ENCODE peak calls at places on chromosomes 1 and 21, in six cellular contexts. M is lower lobe of right lung, X is mucosa of descending colon, H is BE2C, N is PC-9, U is neural crest cell. G is an unnamed sample.

GRCh38 chr1:216665381-216665780 is 57.8 kb downstream of the ESRRG start:
- DNase-seq in M (no peak), X (no peak), H (no peak), N (no peak), U (no peak), G (no peak)

GRCh38 chr1:172955161-172955821 is 95.5 kb downstream of the TNFSF18 start:
- DNase-seq in M (no peak), X (no peak), H (no peak), N (no peak), U (no peak), G (no peak)

GRCh38 chr1:90347366-90347765 is 352.5 kb downstream of the ZNF326 start:
- DNase-seq in M (peak), X (peak), H (no peak), N (no peak), U (no peak), G (no peak)

GRCh38 chr1:6245869-6246496 is 2.0 kb downstream of the HES3 start:
- DNase-seq in M (no peak), X (peak), H (peak), N (peak), U (peak), G (no peak)

GRCh38 chr1:164576311-164577271 is 17.6 kb downstream of the PBX1 start:
- DNase-seq in M (no peak), X (no peak), H (no peak), N (no peak), U (peak), G (no peak)

GRCh38 chr1:9413143-9413876 is 120.6 kb downstream of the SPSB1 start:
- DNase-seq in M (peak), X (peak), H (no peak), N (peak), U (no peak), G (no peak)

GRCh38 chr1:165355977-165356811 is at the start of gene LMX1A:
- DNase-seq in M (peak), X (peak), H (no peak), N (no peak), U (no peak), G (no peak)

GRCh38 chr1:14820320-14821085 is 222.0 kb downstream of the KAZN start:
- DNase-seq in M (no peak), X (no peak), H (no peak), N (no peak), U (no peak), G (no peak)

GRCh38 chr1:1833916-1834325 is 55.7 kb upstream of the NADK start:
- DNase-seq in M (no peak), X (no peak), H (peak), N (no peak), U (no peak), G (no peak)

GRCh38 chr1:67451815-67452214 is 21.6 kb upstream of the SERBP1 start:
- DNase-seq in M (no peak), X (no peak), H (no peak), N (no peak), U (no peak), G (no peak)

GRCh38 chr21:34795152-34796141 is 126.7 kb downstream of the CLIC6 start:
- DNase-seq in M (no peak), X (peak), H (no peak), N (no peak), U (no peak), G (no peak)
- TF ChIP-seq CTCF in M (no peak), X (no peak), H (no peak), N (no peak), U (no peak), G (no peak)

GRCh38 chr1:163170975-163171676 is 31.6 kb downstream of the RGS5 start:
- DNase-seq in M (no peak), X (no peak), H (no peak), N (no peak), U (no peak), G (no peak)
- TF ChIP-seq CTCF in M (peak), X (no peak), H (peak), N (peak), U (peak), G (no peak)

GRCh38 chr1:230303069-230303468 is 123.1 kb downstream of the PGBD5 start:
- DNase-seq in M (no peak), X (no peak), H (no peak), N (no peak), U (no peak), G (no peak)
- TF ChIP-seq CTCF in M (no peak), X (no peak), H (peak), N (no peak), U (no peak), G (no peak)

DNA sequence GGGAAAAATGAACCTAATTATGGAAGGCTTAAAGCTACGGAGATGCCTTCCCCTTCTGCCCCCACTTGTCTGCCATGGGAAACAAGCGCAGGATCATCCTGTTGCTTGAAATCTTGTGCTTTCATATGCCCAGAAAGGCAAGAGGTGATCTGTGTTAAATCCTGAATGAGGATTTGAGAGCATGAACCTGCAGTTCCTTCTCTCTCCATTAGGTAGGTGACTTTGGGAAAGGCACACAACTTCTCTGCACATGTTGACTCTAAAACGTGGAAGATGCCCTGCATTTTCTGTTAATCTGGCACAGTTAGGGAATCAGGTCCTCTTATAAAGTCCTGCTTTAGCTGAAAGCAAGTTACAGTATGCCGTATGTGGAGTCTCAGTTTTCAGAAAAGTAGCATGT is 46.6 kb upstream of the MTR start:
- DNase-seq in M (no peak), X (no peak), H (no peak), N (no peak), U (no peak), G (no peak)
- TF ChIP-seq CTCF in M (no peak), X (no peak), H (peak), N (peak), U (peak), G (no peak)

DNA sequence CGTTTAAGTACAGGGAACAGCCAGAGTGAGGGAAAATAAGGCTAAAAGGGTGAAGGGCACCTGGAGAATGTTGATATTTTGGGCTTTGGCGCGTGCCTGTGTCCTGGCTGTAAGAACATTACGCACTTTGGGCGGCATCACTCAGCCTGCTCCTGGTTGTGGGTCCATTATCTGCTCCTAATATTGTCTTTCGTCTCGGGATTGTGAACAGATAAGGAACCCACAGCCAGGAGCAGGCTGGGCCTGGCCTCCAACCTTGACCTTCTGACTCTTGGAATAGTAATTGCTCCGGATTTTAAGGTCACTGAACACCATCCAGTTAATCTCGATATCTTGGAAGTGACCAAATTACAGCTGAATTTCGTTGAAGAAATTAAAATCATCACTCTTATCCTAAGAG is 61.9 kb downstream of the TCP10L start:
- DNase-seq in M (no peak), X (no peak), H (no peak), N (no peak), U (no peak), G (no peak)
- TF ChIP-seq CTCF in M (no peak), X (no peak), H (no peak), N (no peak), U (no peak), G (no peak)

GRCh38 chr1:212700597-212700891 is 904 bp upstream of the BATF3 start:
- DNase-seq in M (no peak), X (no peak), H (no peak), N (no peak), U (no peak), G (no peak)

GRCh38 chr1:212701910-212702309 is 2.3 kb upstream of the BATF3 start:
- DNase-seq in M (no peak), X (peak), H (no peak), N (no peak), U (no peak), G (no peak)

GRCh38 chr1:212702672-212703071 is 3.0 kb upstream of the BATF3 start:
- DNase-seq in M (no peak), X (no peak), H (no peak), N (no peak), U (no peak), G (no peak)

GRCh38 chr1:212699839-212700596 is at the start of gene BATF3:
- DNase-seq in M (peak), X (peak), H (peak), N (no peak), U (peak), G (no peak)

DNA sequence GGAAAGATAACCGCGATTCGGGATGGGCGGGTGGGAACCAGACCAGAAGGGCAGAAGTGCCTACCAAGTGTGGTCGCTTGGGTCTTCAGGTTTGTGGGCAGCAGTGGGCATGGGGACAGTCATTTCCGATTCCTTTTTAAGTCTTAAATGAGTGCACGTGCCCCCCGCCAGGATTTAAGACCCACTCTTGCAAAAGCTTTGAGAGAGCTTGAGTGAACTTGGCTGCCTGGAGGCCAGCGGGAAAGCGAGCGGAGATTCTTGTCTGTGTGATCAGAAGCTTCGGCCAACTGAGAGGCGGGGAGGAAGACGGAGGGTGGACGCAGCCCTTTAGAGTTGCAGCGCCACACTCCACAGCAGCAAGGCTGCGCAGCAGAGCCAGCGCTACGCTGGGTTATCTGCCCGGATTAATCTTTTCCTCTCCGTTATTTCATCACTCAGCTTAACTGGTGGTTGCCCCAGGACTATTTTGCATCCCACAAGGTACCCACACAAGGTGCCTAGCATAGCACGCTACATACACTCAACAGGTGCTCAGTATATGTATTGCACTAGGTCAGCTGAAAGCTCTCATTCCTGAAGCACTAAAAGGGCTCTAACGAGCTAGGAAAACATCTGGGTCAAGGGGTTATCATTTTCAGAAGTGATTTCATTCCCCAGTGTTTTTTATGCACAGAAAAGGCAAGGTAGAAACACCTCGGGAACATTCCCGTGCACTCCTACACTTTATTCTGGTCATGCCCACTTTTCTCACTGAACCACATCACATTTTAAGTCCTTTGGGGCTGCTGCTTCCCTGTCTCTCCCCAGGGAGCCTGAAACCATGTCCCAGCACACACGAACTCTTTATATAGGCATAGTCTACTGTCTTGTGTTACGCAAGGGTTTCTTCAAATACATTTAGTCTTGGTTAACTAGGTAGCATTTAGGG is 1.5 kb upstream of the BATF3 start:
- DNase-seq in M (peak), X (peak), H (peak), N (no peak), U (peak), G (no peak)
- TF ChIP-seq CTCF in M (peak), X (no peak), H (peak), N (no peak), U (peak), G (no peak)

DNA sequence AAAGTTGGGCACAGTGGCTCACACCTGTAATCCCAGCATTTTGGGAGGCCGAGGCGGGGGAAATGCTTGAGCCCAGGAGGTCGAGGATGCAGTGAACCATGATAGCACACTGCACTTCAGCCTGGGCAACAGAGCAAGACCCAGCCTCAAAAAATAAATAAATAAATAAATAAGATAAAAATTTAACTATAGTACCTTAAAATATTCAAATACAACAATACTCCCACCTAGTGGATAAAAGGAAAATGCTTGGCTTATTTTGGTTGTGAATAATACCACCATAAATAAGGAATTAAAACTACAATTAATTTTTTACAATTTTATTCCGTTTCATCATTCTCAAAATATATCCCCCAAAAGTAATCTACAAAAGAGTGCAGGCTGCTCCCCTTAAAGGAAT is 8.1 kb downstream of the PSMG1 start:
- DNase-seq in M (no peak), X (no peak), H (no peak), N (no peak), U (no peak), G (no peak)
- TF ChIP-seq CTCF in M (peak), X (peak), H (peak), N (peak), U (peak), G (peak)